ENCODE peak calls at places on chromosome 12, in nine cellular contexts. One of them, this sample, is unnamed.

GRCh38 chr12:121799175-121799841 is 4.5 kb upstream of the SETD1B start:
- DNase-seq in upper lobe of right lung: peak
- DNase-seq in psoas muscle: peak
- DNase-seq in iris pigment epithelial cell: peak
- DNase-seq in CD8-positive, alpha-beta T cell: peak
- DNase-seq in non-pigmented ciliary epithelial cell: no peak
- DNase-seq in GM03348: peak
- DNase-seq in left ventricle myocardium inferior: peak
- DNase-seq in germinal center: peak
- DNase-seq in this sample: peak

GRCh38 chr12:79366374-79366773 is 324.4 kb downstream of the PAWR start:
- DNase-seq in upper lobe of right lung: no peak
- DNase-seq in psoas muscle: no peak
- DNase-seq in iris pigment epithelial cell: no peak
- DNase-seq in CD8-positive, alpha-beta T cell: no peak
- DNase-seq in non-pigmented ciliary epithelial cell: no peak
- DNase-seq in GM03348: no peak
- DNase-seq in left ventricle myocardium inferior: no peak
- DNase-seq in germinal center: no peak
- DNase-seq in this sample: no peak

GRCh38 chr12:123067654-123068053 is 83.2 kb downstream of the PITPNM2 start:
- DNase-seq in upper lobe of right lung: no peak
- DNase-seq in psoas muscle: peak
- DNase-seq in iris pigment epithelial cell: no peak
- DNase-seq in CD8-positive, alpha-beta T cell: no peak
- DNase-seq in non-pigmented ciliary epithelial cell: no peak
- DNase-seq in GM03348: no peak
- DNase-seq in left ventricle myocardium inferior: no peak
- DNase-seq in germinal center: no peak
- DNase-seq in this sample: no peak

GRCh38 chr12:3316776-3317480 is 174.1 kb upstream of the PRMT8 start:
- DNase-seq in upper lobe of right lung: no peak
- DNase-seq in psoas muscle: no peak
- DNase-seq in iris pigment epithelial cell: no peak
- DNase-seq in CD8-positive, alpha-beta T cell: no peak
- DNase-seq in non-pigmented ciliary epithelial cell: no peak
- DNase-seq in GM03348: no peak
- DNase-seq in left ventricle myocardium inferior: no peak
- DNase-seq in germinal center: no peak
- DNase-seq in this sample: no peak

GRCh38 chr12:117363953-117364486 is 2.6 kb upstream of the NOS1 start:
- DNase-seq in upper lobe of right lung: no peak
- DNase-seq in psoas muscle: no peak
- DNase-seq in iris pigment epithelial cell: no peak
- DNase-seq in CD8-positive, alpha-beta T cell: no peak
- DNase-seq in non-pigmented ciliary epithelial cell: no peak
- DNase-seq in GM03348: no peak
- DNase-seq in left ventricle myocardium inferior: no peak
- DNase-seq in germinal center: no peak
- DNase-seq in this sample: no peak

GRCh38 chr12:110176745-110177144 is 52.6 kb downstream of the IFT81 start:
- DNase-seq in upper lobe of right lung: no peak
- DNase-seq in psoas muscle: no peak
- DNase-seq in iris pigment epithelial cell: peak
- DNase-seq in CD8-positive, alpha-beta T cell: no peak
- DNase-seq in non-pigmented ciliary epithelial cell: no peak
- DNase-seq in GM03348: no peak
- DNase-seq in left ventricle myocardium inferior: no peak
- DNase-seq in germinal center: no peak
- DNase-seq in this sample: no peak

GRCh38 chr12:96985515-96986362 is 78.7 kb downstream of the NEDD1 start:
- DNase-seq in upper lobe of right lung: peak
- DNase-seq in psoas muscle: no peak
- DNase-seq in iris pigment epithelial cell: no peak
- DNase-seq in CD8-positive, alpha-beta T cell: peak
- DNase-seq in non-pigmented ciliary epithelial cell: no peak
- DNase-seq in GM03348: peak
- DNase-seq in left ventricle myocardium inferior: no peak
- DNase-seq in germinal center: peak
- DNase-seq in this sample: no peak

GRCh38 chr12:124744659-124745467 is 118.8 kb downstream of the SCARB1 start:
- DNase-seq in upper lobe of right lung: no peak
- DNase-seq in psoas muscle: no peak
- DNase-seq in iris pigment epithelial cell: no peak
- DNase-seq in CD8-positive, alpha-beta T cell: no peak
- DNase-seq in non-pigmented ciliary epithelial cell: no peak
- DNase-seq in GM03348: peak
- DNase-seq in left ventricle myocardium inferior: no peak
- DNase-seq in germinal center: peak
- DNase-seq in this sample: no peak

GRCh38 chr12:33052141-33053051 is 155.8 kb upstream of the PKP2 start:
- DNase-seq in upper lobe of right lung: no peak
- DNase-seq in psoas muscle: no peak
- DNase-seq in iris pigment epithelial cell: no peak
- DNase-seq in CD8-positive, alpha-beta T cell: no peak
- DNase-seq in non-pigmented ciliary epithelial cell: no peak
- DNase-seq in GM03348: no peak
- DNase-seq in left ventricle myocardium inferior: no peak
- DNase-seq in germinal center: no peak
- DNase-seq in this sample: no peak

GRCh38 chr12:62772556-62772955 is 162.4 kb downstream of the PPM1H start:
- DNase-seq in upper lobe of right lung: no peak
- DNase-seq in psoas muscle: no peak
- DNase-seq in iris pigment epithelial cell: no peak
- DNase-seq in CD8-positive, alpha-beta T cell: no peak
- DNase-seq in non-pigmented ciliary epithelial cell: no peak
- DNase-seq in GM03348: peak
- DNase-seq in left ventricle myocardium inferior: no peak
- DNase-seq in germinal center: no peak
- DNase-seq in this sample: no peak

GRCh38 chr12:8047842-8048241 is 15.3 kb downstream of the FOXJ2 start:
- DNase-seq in upper lobe of right lung: no peak
- DNase-seq in psoas muscle: no peak
- DNase-seq in iris pigment epithelial cell: no peak
- DNase-seq in CD8-positive, alpha-beta T cell: no peak
- DNase-seq in non-pigmented ciliary epithelial cell: no peak
- DNase-seq in GM03348: no peak
- DNase-seq in left ventricle myocardium inferior: no peak
- DNase-seq in germinal center: no peak
- DNase-seq in this sample: no peak

GRCh38 chr12:1939745-1940607 is 21.5 kb upstream of the CACNA2D4 start:
- DNase-seq in upper lobe of right lung: peak
- DNase-seq in psoas muscle: peak
- DNase-seq in iris pigment epithelial cell: peak
- DNase-seq in CD8-positive, alpha-beta T cell: peak
- DNase-seq in non-pigmented ciliary epithelial cell: peak
- DNase-seq in GM03348: peak
- DNase-seq in left ventricle myocardium inferior: peak
- DNase-seq in germinal center: peak
- DNase-seq in this sample: peak

GRCh38 chr12:46389130-46389616 is 16.6 kb upstream of the SLC38A2 start:
- DNase-seq in upper lobe of right lung: no peak
- DNase-seq in psoas muscle: no peak
- DNase-seq in iris pigment epithelial cell: peak
- DNase-seq in CD8-positive, alpha-beta T cell: no peak
- DNase-seq in non-pigmented ciliary epithelial cell: peak
- DNase-seq in GM03348: peak
- DNase-seq in left ventricle myocardium inferior: no peak
- DNase-seq in germinal center: no peak
- DNase-seq in this sample: no peak

GRCh38 chr12:68406134-68406576 is 74.0 kb upstream of the MDM1 start:
- DNase-seq in upper lobe of right lung: peak
- DNase-seq in psoas muscle: peak
- DNase-seq in iris pigment epithelial cell: peak
- DNase-seq in CD8-positive, alpha-beta T cell: no peak
- DNase-seq in non-pigmented ciliary epithelial cell: no peak
- DNase-seq in GM03348: peak
- DNase-seq in left ventricle myocardium inferior: peak
- DNase-seq in germinal center: no peak
- DNase-seq in this sample: peak